ENCODE peak calls at places on chromosomes 1 and 21, in ten cellular contexts. M is left cardiac atrium; R is T-cell; L is RWPE2; B is aorta; V is naive thymus-derived CD4-positive, alpha-beta T cell; Z is stimulated activated naive CD8-positive, alpha-beta T cell treated with anti-CD3 and anti-CD28 coated beads, Interleukin-15, Interleukin-2, amounts not matched to agents 100 U/mL and 50 U/mL, for 24 hours; W is psoas muscle; K is omental fat pad; X is upper lobe of right lung. I is an unnamed sample.

GRCh38 chr21:42089665-42090310 is 18.7 kb downstream of the UMODL1 start:
- ATAC-seq in V (no peak), K (no peak), R (no peak), L (no peak), X (no peak), M (no peak), W (no peak), Z (no peak), B (no peak), I (no peak)

GRCh38 chr1:243943671-243944428 is 93.8 kb upstream of the AKT3 start:
- ATAC-seq in W (no peak), L (no peak), X (no peak), M (no peak), V (no peak), Z (no peak), K (no peak), B (no peak), R (no peak), I (no peak)

GRCh38 chr1:109822749-109823542 is 59.2 kb upstream of the EPS8L3 start:
- ATAC-seq in V (no peak), M (no peak), K (no peak), B (no peak), L (no peak), R (no peak), Z (no peak), X (no peak), W (no peak), I (peak)

GRCh38 chr1:160636547-160636946 is 10.3 kb downstream of the SLAMF1 start:
- ATAC-seq in V (no peak), Z (no peak), M (no peak), W (no peak), X (no peak), K (no peak), R (no peak), L (no peak), B (no peak), I (no peak)

GRCh38 chr1:88079036-88079435 is 605.0 kb upstream of the PKN2 start:
- ATAC-seq in B (no peak), V (no peak), M (no peak), R (no peak), K (no peak), X (no peak), Z (no peak), L (no peak), W (no peak), I (no peak)

GRCh38 chr1:46533179-46533864 is 18.1 kb downstream of the KNCN start:
- ATAC-seq in L (peak), Z (peak), W (peak), R (peak), K (peak), M (peak), B (peak), X (peak), V (peak), I (peak)

GRCh38 chr1:184284900-184285299 is 101.9 kb upstream of the C1orf21 start:
- ATAC-seq in X (no peak), L (no peak), M (no peak), V (no peak), R (no peak), Z (no peak), K (no peak), B (no peak), W (no peak), I (no peak)

GRCh38 chr1:42490237-42490636 is 27.2 kb downstream of the CCDC30 start:
- ATAC-seq in B (no peak), L (no peak), W (no peak), V (no peak), X (no peak), R (no peak), Z (no peak), M (no peak), K (no peak), I (no peak)

GRCh38 chr1:93629101-93630059 is 52.3 kb downstream of the BCAR3 start:
- ATAC-seq in X (peak), L (peak), W (peak), K (peak), B (peak), Z (no peak), R (peak), V (peak), M (peak), I (peak)